ENCODE peak calls at places on chromosomes 5 and 9, in nine cellular contexts. T is spleen, F is lower leg skin, A is uterus, R is endothelial cell of umbilical vein, E is heart left ventricle, Z is Peyer's patch, M is stomach, Y is erythroblast. J is an unnamed sample.

GRCh38 chr5:76104027-76104426 is 20.8 kb downstream of the SV2C start:
- DNase-seq in T (no peak), F (no peak), A (no peak), R (peak; percentile 38), E (no peak), Z (no peak), M (peak; percentile 44), Y (peak; percentile 43), J (no peak)

GRCh38 chr5:108641596-108641995 is 106.1 kb upstream of the FER start:
- DNase-seq in T (no peak), F (no peak), A (no peak), R (no peak), E (no peak), Z (no peak), M (no peak), Y (no peak), J (no peak)

GRCh38 chr9:119360237-119360636 is 9.0 kb downstream of the BRINP1 start:
- DNase-seq in T (no peak), F (no peak), A (no peak), R (no peak), E (no peak), Z (no peak), M (no peak), Y (no peak), J (no peak)

GRCh38 chr9:136791466-136792276 is 527 bp downstream of the TMEM141 start:
- DNase-seq in T (peak; percentile 93), F (no peak), A (peak; percentile 65), R (peak; percentile 26), E (peak; percentile 82), Z (peak; percentile 52), M (peak; percentile 84), Y (peak; percentile 78), J (peak; percentile 68)

GRCh38 chr5:140038373-140038957 is 4.6 kb downstream of the NRG2 start:
- DNase-seq in T (no peak), F (no peak), A (no peak), R (peak; percentile 48), E (no peak), Z (no peak), M (no peak), Y (no peak), J (no peak)

GRCh38 chr9:137286980-137287383 is 9.5 kb downstream of the TOR4A start:
- DNase-seq in T (peak; percentile 51), F (no peak), A (peak; percentile 17), R (peak; percentile 79), E (no peak), Z (no peak), M (peak; percentile 82), Y (peak; percentile 67), J (peak; percentile 61)

GRCh38 chr5:39009280-39009679 is 64.9 kb downstream of the RICTOR start:
- DNase-seq in T (no peak), F (no peak), A (no peak), R (no peak), E (no peak), Z (no peak), M (no peak), Y (no peak), J (no peak)

GRCh38 chr5:159913048-159913447 is 3.2 kb upstream of the ADRA1B start:
- DNase-seq in T (no peak), F (no peak), A (peak; percentile 41), R (peak; percentile 21), E (no peak), Z (no peak), M (no peak), Y (no peak), J (no peak)

GRCh38 chr5:143057580-143057999 is 287.4 kb downstream of the ARHGAP26 start:
- DNase-seq in T (no peak), F (no peak), A (peak; percentile 27), R (no peak), E (no peak), Z (no peak), M (no peak), Y (no peak), J (no peak)

GRCh38 chr9:124205686-124206352 is 51.9 kb upstream of the NEK6 start:
- DNase-seq in T (no peak), F (no peak), A (no peak), R (no peak), E (no peak), Z (no peak), M (no peak), Y (no peak), J (no peak)

GRCh38 chr9:37514999-37515398 is 29.3 kb downstream of the POLR1E start:
- DNase-seq in T (no peak), F (no peak), A (no peak), R (no peak), E (no peak), Z (no peak), M (no peak), Y (no peak), J (no peak)

GRCh38 chr9:6000955-6001354 is 14.5 kb downstream of the RANBP6 start:
- DNase-seq in T (no peak), F (no peak), A (no peak), R (no peak), E (no peak), Z (no peak), M (no peak), Y (no peak), J (no peak)

GRCh38 chr9:135503371-135504261 is 3.1 kb downstream of the MRPS2 start:
- DNase-seq in T (peak; percentile 69), F (no peak), A (no peak), R (no peak), E (peak; percentile 48), Z (no peak), M (no peak), Y (no peak), J (no peak)
- TF ChIP-seq POLR2A in T (no peak), F (no peak), A (no peak), R (no peak), E (no peak), Z (no peak), M (no peak), Y (no peak), J (no peak)

GRCh38 chr9:91192785-91193657 is 168.7 kb downstream of the AUH start:
- DNase-seq in T (peak; percentile 88), F (peak; percentile 90), A (peak; percentile 88), R (peak; percentile 96), E (peak; percentile 84), Z (peak; percentile 60), M (peak; percentile 74), Y (peak; percentile 74), J (no peak)
- TF ChIP-seq POLR2A in T (no peak), F (no peak), A (no peak), R (no peak), E (no peak), Z (peak; percentile 85), M (no peak), Y (no peak), J (no peak)

DNA sequence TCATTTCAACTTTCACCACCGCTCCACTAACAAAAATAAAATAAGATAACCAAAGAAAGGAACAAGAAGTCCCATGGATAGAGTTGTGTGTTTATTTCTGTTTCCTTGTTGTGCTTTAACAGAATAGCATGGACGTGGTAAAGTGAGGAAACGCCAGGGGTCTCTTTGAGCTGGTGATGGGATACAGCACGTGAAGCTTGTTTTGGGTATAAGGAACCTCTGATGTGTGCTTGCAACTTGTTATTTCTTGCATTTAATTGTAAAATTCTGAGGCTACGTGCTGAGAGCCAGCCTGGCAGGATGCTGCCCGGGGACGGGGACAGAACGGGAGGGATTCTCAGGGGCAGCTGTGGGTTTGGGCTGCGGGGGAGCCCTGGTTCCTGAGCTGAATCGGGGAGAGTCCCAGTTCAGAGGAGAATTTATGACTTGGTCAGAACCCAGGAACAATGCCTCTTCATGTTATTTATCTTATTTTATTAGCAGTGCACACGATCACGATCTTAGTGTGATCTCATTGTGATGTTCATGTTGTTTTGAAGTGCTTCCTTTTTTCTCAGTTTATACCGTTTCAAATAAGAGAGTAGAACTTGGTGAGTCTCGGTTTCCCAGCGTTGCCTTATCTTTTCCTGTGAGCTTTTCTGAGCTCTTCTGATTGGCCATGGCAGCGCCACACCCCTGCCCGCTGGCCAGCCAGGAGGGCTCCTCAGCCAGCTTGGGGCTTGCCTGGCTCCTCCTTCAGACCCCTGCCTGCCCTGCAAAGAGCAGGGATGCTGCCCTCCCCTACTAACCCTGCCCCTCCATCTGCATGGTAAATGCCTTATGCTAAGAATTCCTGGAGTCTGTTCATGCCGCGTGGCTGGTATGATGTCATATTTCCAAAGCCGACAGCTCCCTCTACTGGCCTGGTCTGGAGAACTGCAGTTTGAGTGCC is 63.6 kb downstream of the ANKRD33B start:
- DNase-seq in T (peak; percentile 89), F (peak; percentile 85), A (peak; percentile 84), R (peak; percentile 99), E (peak; percentile 88), Z (peak; percentile 77), M (peak; percentile 82), Y (peak; percentile 93), J (peak; percentile 71)
- TF ChIP-seq POLR2A in T (no peak), F (no peak), A (peak; percentile 13), R (no peak), E (no peak), Z (no peak), M (no peak), Y (no peak), J (peak; percentile 20)

GRCh38 chr9:33926746-33927485 is 110.0 kb downstream of the UBE2R2 start:
- DNase-seq in T (no peak), F (no peak), A (no peak), R (no peak), E (no peak), Z (no peak), M (no peak), Y (no peak), J (no peak)

GRCh38 chr9:33934188-33934878 is 114.4 kb downstream of the UBAP2 start:
- DNase-seq in T (no peak), F (no peak), A (no peak), R (no peak), E (no peak), Z (no peak), M (no peak), Y (no peak), J (no peak)

GRCh38 chr9:33927694-33928093 is 110.7 kb downstream of the UBE2R2 start:
- DNase-seq in T (no peak), F (no peak), A (no peak), R (no peak), E (no peak), Z (no peak), M (no peak), Y (no peak), J (no peak)

GRCh38 chr9:33931326-33931725 is 114.4 kb downstream of the UBE2R2 start:
- DNase-seq in T (no peak), F (no peak), A (no peak), R (no peak), E (no peak), Z (no peak), M (no peak), Y (no peak), J (no peak)

GRCh38 chr9:33932078-33932807 is 115.3 kb downstream of the UBE2R2 start:
- DNase-seq in T (no peak), F (no peak), A (no peak), R (no peak), E (no peak), Z (no peak), M (no peak), Y (no peak), J (no peak)
- TF ChIP-seq POLR2A in T (no peak), F (no peak), A (no peak), R (no peak), E (no peak), Z (no peak), M (no peak), Y (no peak), J (no peak)

GRCh38 chr5:173057062-173057924 is 1.1 kb downstream of the CREBRF start:
- DNase-seq in T (peak; percentile 98), F (peak; percentile 99), A (peak; percentile 98), R (peak; percentile 99), E (peak; percentile 99), Z (peak; percentile 99), M (peak; percentile 99), Y (peak; percentile 99), J (peak; percentile 93)
- TF ChIP-seq POLR2A in T (no peak), F (no peak), A (peak; percentile 40), R (peak; percentile 37), E (no peak), Z (peak; percentile 47), M (no peak), Y (peak; percentile 48), J (peak; percentile 77)

GRCh38 chr5:73120222-73121108 is at the start of gene TMEM171:
- DNase-seq in T (peak; percentile 82), F (no peak), A (peak; percentile 15), R (peak; percentile 37), E (no peak), Z (no peak), M (peak; percentile 82), Y (peak; percentile 36), J (no peak)
- TF ChIP-seq POLR2A in T (peak; percentile 27), F (no peak), A (no peak), R (peak; percentile 65), E (no peak), Z (peak; percentile 92), M (no peak), Y (no peak), J (no peak)